ENCODE peak calls at places on chromosomes 4 and X, in six cellular contexts. Y, C, X, Z, S and O are unnamed samples.

GRCh38 chr4:155889036-155889793 is 14.3 kb upstream of the TDO2 start:
- DNase-seq in Y (peak; percentile 83), C (no peak), X (no peak), Z (no peak), S (no peak), O (no peak)

GRCh38 chrX:8755116-8755515 is 23.2 kb upstream of the ANOS1 start:
- DNase-seq in Y (no peak), C (no peak), X (no peak), Z (no peak), S (no peak), O (no peak)

GRCh38 chr4:147017081-147017480 is 71.4 kb upstream of the TTC29 start:
- DNase-seq in Y (peak; percentile 47), C (no peak), X (no peak), Z (no peak), S (no peak), O (no peak)

GRCh38 chr4:3489451-3489962 is 26.4 kb downstream of the DOK7 start:
- DNase-seq in Y (no peak), C (no peak), X (peak; percentile 51), Z (no peak), S (no peak), O (no peak)

GRCh38 chr4:101977096-101977495 is 186.6 kb downstream of the BANK1 start:
- DNase-seq in Y (peak; percentile 84), C (no peak), X (no peak), Z (peak; percentile 0), S (no peak), O (peak; percentile 36)

GRCh38 chr4:176001171-176002006 is 64.3 kb upstream of the WDR17 start:
- DNase-seq in Y (peak; percentile 2), C (no peak), X (no peak), Z (peak; percentile 50), S (no peak), O (peak; percentile 84)

GRCh38 chr4:47505666-47506065 is 20.6 kb downstream of the ATP10D start:
- DNase-seq in Y (no peak), C (no peak), X (no peak), Z (no peak), S (no peak), O (no peak)

GRCh38 chrX:109857898-109858297 is 124.8 kb upstream of the ACSL4 start:
- DNase-seq in Y (no peak), C (no peak), X (no peak), Z (no peak), S (no peak), O (no peak)

GRCh38 chr4:122665148-122665547 is 44.3 kb upstream of the IL21 start:
- DNase-seq in Y (peak; percentile 20), C (no peak), X (no peak), Z (no peak), S (no peak), O (no peak)

GRCh38 chr4:38757945-38758344 is 24.8 kb downstream of the TLR10 start:
- DNase-seq in Y (no peak), C (no peak), X (no peak), Z (no peak), S (peak; percentile 29), O (no peak)

GRCh38 chrX:65920620-65921019 is 119.3 kb downstream of the VSIG4 start:
- DNase-seq in Y (no peak), C (no peak), X (no peak), Z (no peak), S (no peak), O (no peak)

GRCh38 chrX:49876750-49877149 is 2.5 kb upstream of the USP27X start:
- DNase-seq in Y (peak; percentile 5), C (peak; percentile 23), X (peak; percentile 6), Z (no peak), S (no peak), O (peak; percentile 42)

GRCh38 chrX:38985375-38985774 is 184.1 kb downstream of the MID1IP1 start:
- DNase-seq in Y (peak; percentile 32), C (peak; percentile 41), X (no peak), Z (no peak), S (no peak), O (peak; percentile 4)

GRCh38 chrX:4263005-4263404 is 549.6 kb upstream of the PRKX start:
- DNase-seq in Y (no peak), C (no peak), X (no peak), Z (no peak), S (no peak), O (no peak)